ENCODE peak calls at places on chromosomes 4 and X, in five cellular contexts. C, O, S, I and D are unnamed samples.

GRCh38 chrX:56728321-56728720 is 722 bp upstream of the NBDY start:
- DNase-seq in C (no peak), O (peak; percentile 2), S (peak; percentile 40), I (no peak), D (peak; percentile 74)

GRCh38 chr4:3729885-3730226 is 36.3 kb upstream of the ADRA2C start:
- DNase-seq in C (no peak), O (no peak), S (no peak), I (no peak), D (no peak)

GRCh38 chr4:110793381-110793801 is 170.5 kb upstream of the PITX2 start:
- DNase-seq in C (no peak), O (no peak), S (no peak), I (no peak), D (no peak)

GRCh38 chr4:119179011-119179410 is 33.5 kb upstream of the USP53 start:
- DNase-seq in C (no peak), O (no peak), S (no peak), I (no peak), D (no peak)

GRCh38 chrX:85994787-85995186 is 52.6 kb downstream of the CHM start:
- DNase-seq in C (no peak), O (no peak), S (no peak), I (no peak), D (no peak)

GRCh38 chr4:94084155-94084554 is 123.5 kb upstream of the SMARCAD1 start:
- DNase-seq in C (no peak), O (no peak), S (no peak), I (no peak), D (no peak)

GRCh38 chr4:8414377-8414776 is 26.1 kb downstream of the ACOX3 start:
- DNase-seq in C (no peak), O (no peak), S (no peak), I (no peak), D (no peak)

GRCh38 chr4:155772459-155773195 is 13.8 kb downstream of the GUCY1B1 start:
- DNase-seq in C (no peak), O (no peak), S (no peak), I (no peak), D (no peak)

GRCh38 chr4:2948895-2949781 is 14.1 kb downstream of the NOP14 start:
- DNase-seq in C (peak; percentile 42), O (no peak), S (no peak), I (no peak), D (peak; percentile 89)

GRCh38 chr4:175411251-175411650 is 400.8 kb downstream of the GPM6A start:
- DNase-seq in C (peak; percentile 8), O (no peak), S (no peak), I (no peak), D (no peak)

GRCh38 chr4:107721436-107722090 is 1.5 kb upstream of the PAPSS1 start:
- DNase-seq in C (no peak), O (no peak), S (no peak), I (no peak), D (no peak)

GRCh38 chr4:15147709-15148651 is 145.7 kb downstream of the CPEB2 start:
- DNase-seq in C (no peak), O (peak; percentile 51), S (peak; percentile 96), I (no peak), D (peak; percentile 72)

GRCh38 chrX:139881572-139881971 is 51.3 kb downstream of the ATP11C start:
- DNase-seq in C (peak; percentile 11), O (no peak), S (no peak), I (no peak), D (no peak)

GRCh38 chr4:186820371-186820990 is 96.8 kb upstream of the FAT1 start:
- DNase-seq in C (peak; percentile 46), O (no peak), S (no peak), I (no peak), D (peak; percentile 64)

GRCh38 chr4:142703694-142704309 is 142.3 kb downstream of the INPP4B start:
- DNase-seq in C (no peak), O (no peak), S (no peak), I (no peak), D (no peak)

GRCh38 chr4:93384211-93384610 is 444.3 kb upstream of the ATOH1 start:
- DNase-seq in C (no peak), O (no peak), S (no peak), I (no peak), D (no peak)

GRCh38 chr4:102536768-102537167 is 35.6 kb downstream of the NFKB1 start:
- DNase-seq in C (no peak), O (no peak), S (no peak), I (no peak), D (no peak)

GRCh38 chrX:51891821-51892551 is 1.4 kb upstream of the MAGED1 start:
- DNase-seq in C (no peak), O (peak; percentile 24), S (peak; percentile 66), I (no peak), D (no peak)

GRCh38 chr4:78323439-78323838 is 228.1 kb upstream of the ANXA3 start:
- DNase-seq in C (no peak), O (no peak), S (no peak), I (no peak), D (no peak)

GRCh38 chr4:123478859-123479345 is 82.3 kb downstream of the SPRY1 start:
- DNase-seq in C (peak; percentile 53), O (no peak), S (no peak), I (no peak), D (peak; percentile 56)

GRCh38 chr4:108885211-108885610 is 122.4 kb upstream of the ETNPPL start:
- DNase-seq in C (no peak), O (no peak), S (no peak), I (no peak), D (no peak)

GRCh38 chrX:130085551-130085986 is 24.7 kb downstream of the ELF4 start:
- DNase-seq in C (no peak), O (no peak), S (no peak), I (no peak), D (no peak)

GRCh38 chr4:24519649-24520048 is 64.7 kb downstream of the DHX15 start:
- DNase-seq in C (no peak), O (no peak), S (no peak), I (no peak), D (no peak)

GRCh38 chrX:107683124-107683895 is 55.0 kb downstream of the PRPS1 start:
- DNase-seq in C (peak; percentile 26), O (no peak), S (no peak), I (no peak), D (peak; percentile 24)

GRCh38 chr4:186514271-186514950 is 41.0 kb downstream of the MTNR1A start:
- DNase-seq in C (peak; percentile 31), O (no peak), S (no peak), I (no peak), D (peak; percentile 91)

GRCh38 chr4:168884251-168885124 is 125.6 kb downstream of the CBR4 start:
- DNase-seq in C (no peak), O (no peak), S (no peak), I (no peak), D (no peak)

GRCh38 chr4:1393866-1394265 is 12.4 kb downstream of the NKX1-1 start:
- DNase-seq in C (no peak), O (no peak), S (no peak), I (no peak), D (no peak)